ENCODE peak calls at places on chromosomes 11 and 22, in four cellular contexts. One of them, this sample, is unnamed. For H3K9me3, the result is how much of the 10 kb centered on the place peaks cover.

GRCh38 chr11:80779907-80780615 is 1339.2 kb upstream of the TENM4 start:
- DNase-seq in GM23248: no peak
- DNase-seq in left ventricle myocardium inferior: no peak
- DNase-seq in cardiac muscle cell: peak
- DNase-seq in this sample: no peak

GRCh38 chr11:12053606-12054361 is 45.4 kb upstream of the DKK3 start:
- DNase-seq in left ventricle myocardium inferior: no peak
- DNase-seq in cardiac muscle cell: no peak
- DNase-seq in GM23248: peak
- DNase-seq in this sample: no peak

GRCh38 chr11:116179346-116179850 is 593.4 kb downstream of the BUD13 start:
- DNase-seq in GM23248: no peak
- DNase-seq in left ventricle myocardium inferior: no peak
- DNase-seq in cardiac muscle cell: no peak
- DNase-seq in this sample: no peak

GRCh38 chr11:507727-508515 is 879 bp upstream of the RNH1 start:
- DNase-seq in GM23248: peak
- DNase-seq in left ventricle myocardium inferior: no peak
- DNase-seq in cardiac muscle cell: peak
- DNase-seq in this sample: no peak

GRCh38 chr22:30159561-30160353 is 79.5 kb downstream of the HORMAD2 start:
- DNase-seq in cardiac muscle cell: peak
- DNase-seq in left ventricle myocardium inferior: no peak
- DNase-seq in GM23248: peak
- DNase-seq in this sample: no peak

GRCh38 chr22:42865536-42865935 is 8.5 kb upstream of the ARFGAP3 start:
- DNase-seq in cardiac muscle cell: no peak
- DNase-seq in left ventricle myocardium inferior: no peak
- DNase-seq in GM23248: no peak
- DNase-seq in this sample: no peak

GRCh38 chr11:19660076-19660475 is 52.6 kb upstream of the NAV2 start:
- DNase-seq in GM23248: peak
- DNase-seq in cardiac muscle cell: no peak
- DNase-seq in left ventricle myocardium inferior: no peak
- DNase-seq in this sample: no peak

GRCh38 chr11:19872526-19873135 is 160.0 kb downstream of the NAV2 start:
- DNase-seq in left ventricle myocardium inferior: no peak
- DNase-seq in GM23248: no peak
- DNase-seq in cardiac muscle cell: no peak
- DNase-seq in this sample: no peak

GRCh38 chr11:132206993-132207392 is 836.6 kb downstream of the NTM start:
- DNase-seq in cardiac muscle cell: no peak
- DNase-seq in left ventricle myocardium inferior: no peak
- DNase-seq in GM23248: no peak
- DNase-seq in this sample: no peak

GRCh38 chr11:34356130-34356529 is 1.7 kb downstream of the ABTB2 start:
- DNase-seq in left ventricle myocardium inferior: no peak
- DNase-seq in cardiac muscle cell: no peak
- DNase-seq in GM23248: no peak
- DNase-seq in this sample: no peak

GRCh38 chr22:19419464-19420178 is 11.9 kb downstream of the HIRA start:
- DNase-seq in left ventricle myocardium inferior: no peak
- DNase-seq in cardiac muscle cell: peak
- DNase-seq in GM23248: no peak
- DNase-seq in this sample: no peak

GRCh38 chr11:91926967-91927366 is 297.7 kb upstream of the FAT3 start:
- DNase-seq in cardiac muscle cell: no peak
- DNase-seq in left ventricle myocardium inferior: peak
- DNase-seq in GM23248: no peak
- DNase-seq in this sample: peak

GRCh38 chr11:57668467-57668890 is 565 bp downstream of the ZDHHC5 start:
- DNase-seq in left ventricle myocardium inferior: no peak
- DNase-seq in GM23248: peak
- DNase-seq in cardiac muscle cell: no peak
- DNase-seq in this sample: no peak

GRCh38 chr11:46706886-46707285 is 6.1 kb downstream of the ZNF408 start:
- DNase-seq in cardiac muscle cell: no peak
- DNase-seq in left ventricle myocardium inferior: no peak
- DNase-seq in GM23248: no peak
- DNase-seq in this sample: no peak

GRCh38 chr11:73380321-73380720 is 4.1 kb downstream of the RELT start:
- DNase-seq in cardiac muscle cell: peak
- DNase-seq in left ventricle myocardium inferior: no peak
- DNase-seq in GM23248: peak
- DNase-seq in this sample: no peak

GRCh38 chr22:38699784-38700183 is 959 bp downstream of the JOSD1 start:
- DNase-seq in cardiac muscle cell: no peak
- DNase-seq in GM23248: peak
- DNase-seq in left ventricle myocardium inferior: no peak
- DNase-seq in this sample: no peak

GRCh38 chr22:49010901-49011300 is 816.8 kb downstream of the BRD1 start:
- DNase-seq in GM23248: no peak
- DNase-seq in cardiac muscle cell: no peak
- DNase-seq in left ventricle myocardium inferior: no peak
- DNase-seq in this sample: no peak

GRCh38 chr22:49011379-49011768 is 816.3 kb downstream of the BRD1 start:
- DNase-seq in cardiac muscle cell: no peak
- DNase-seq in GM23248: no peak
- DNase-seq in left ventricle myocardium inferior: no peak
- DNase-seq in this sample: no peak

GRCh38 chr22:49012695-49013094 is 815.0 kb downstream of the BRD1 start:
- DNase-seq in cardiac muscle cell: no peak
- DNase-seq in left ventricle myocardium inferior: no peak
- DNase-seq in GM23248: no peak
- DNase-seq in this sample: no peak

GRCh38 chr22:49010086-49010863 is 817.4 kb downstream of the BRD1 start:
- DNase-seq in GM23248: no peak
- DNase-seq in left ventricle myocardium inferior: no peak
- DNase-seq in cardiac muscle cell: no peak
- DNase-seq in this sample: peak

GRCh38 chr22:49011769-49012598 is 815.7 kb downstream of the BRD1 start:
- DNase-seq in cardiac muscle cell: no peak
- DNase-seq in GM23248: no peak
- DNase-seq in left ventricle myocardium inferior: no peak
- DNase-seq in this sample: no peak
- H3K9me3 ChIP-seq in cardiac muscle cell: under half
- H3K9me3 ChIP-seq in GM23248: under half
- H3K9me3 ChIP-seq in left ventricle myocardium inferior: under half
- H3K9me3 ChIP-seq in this sample: under half

GRCh38 chr11:122101625-122102291 is 14.3 kb downstream of the BLID start:
- DNase-seq in cardiac muscle cell: peak
- DNase-seq in left ventricle myocardium inferior: peak
- DNase-seq in GM23248: peak
- DNase-seq in this sample: peak
- H3K4me3 ChIP-seq in cardiac muscle cell: peak
- H3K4me3 ChIP-seq in left ventricle myocardium inferior: peak
- H3K4me3 ChIP-seq in GM23248: peak
- H3K4me3 ChIP-seq in this sample: peak

GRCh38 chr22:47633111-47633510 is 870.7 kb downstream of the TBC1D22A start:
- DNase-seq in GM23248: no peak
- DNase-seq in cardiac muscle cell: no peak
- DNase-seq in left ventricle myocardium inferior: no peak
- DNase-seq in this sample: no peak
- H3K9me3 ChIP-seq in GM23248: under half
- H3K9me3 ChIP-seq in cardiac muscle cell: under half
- H3K9me3 ChIP-seq in left ventricle myocardium inferior: under half
- H3K9me3 ChIP-seq in this sample: under half

DNA sequence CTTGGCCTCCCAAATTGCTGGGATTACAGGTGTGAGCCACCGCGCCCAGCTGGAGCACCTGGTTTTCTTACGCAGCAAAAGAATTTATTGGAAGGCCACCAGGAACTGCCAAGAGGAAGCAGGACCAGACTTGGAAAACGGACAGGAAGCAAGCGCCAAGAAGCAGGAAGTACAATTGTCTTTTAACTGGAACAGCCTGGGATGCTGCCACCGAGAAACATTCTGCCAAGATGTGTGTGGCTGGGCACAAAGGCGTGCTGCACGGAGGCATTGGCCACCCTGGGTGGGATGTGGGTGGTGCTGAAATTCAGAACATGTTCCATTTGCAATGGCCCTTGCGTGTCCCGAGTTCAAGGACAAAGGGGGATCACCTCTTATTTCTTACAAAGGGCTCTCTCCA is 15.4 kb downstream of the SLC3A2 start:
- DNase-seq in cardiac muscle cell: no peak
- DNase-seq in GM23248: no peak
- DNase-seq in left ventricle myocardium inferior: no peak
- DNase-seq in this sample: peak
- H3K4me3 ChIP-seq in cardiac muscle cell: no peak
- H3K4me3 ChIP-seq in GM23248: no peak
- H3K4me3 ChIP-seq in left ventricle myocardium inferior: no peak
- H3K4me3 ChIP-seq in this sample: no peak